ENCODE peak calls at places on chromosomes 1 and 21, in seven cellular contexts. O, K, H, E, L, Z and Q are unnamed samples.

GRCh38 chr1:63987014-63987630 is 213.3 kb downstream of the ROR1 start:
- DNase-seq in O (no peak), K (no peak), H (no peak), E (peak), L (no peak), Z (no peak), Q (no peak)

GRCh38 chr1:187655163-187655562 is 826.4 kb downstream of the PLA2G4A start:
- DNase-seq in O (no peak), K (no peak), H (no peak), E (no peak), L (no peak), Z (no peak), Q (no peak)

GRCh38 chr1:175422122-175422521 is 229.5 kb upstream of the KIAA0040 start:
- DNase-seq in O (no peak), K (no peak), H (no peak), E (no peak), L (no peak), Z (no peak), Q (no peak)

GRCh38 chr1:55018395-55018794 is 19.7 kb downstream of the BSND start:
- DNase-seq in O (no peak), K (no peak), H (no peak), E (no peak), L (no peak), Z (no peak), Q (no peak)

GRCh38 chr1:245007686-245008085 is 143.3 kb upstream of the HNRNPU start:
- DNase-seq in O (no peak), K (no peak), H (no peak), E (no peak), L (no peak), Z (no peak), Q (no peak)

GRCh38 chr1:246497331-246497915 is 9.7 kb downstream of the SMYD3 start:
- DNase-seq in O (peak), K (peak), H (no peak), E (peak), L (peak), Z (no peak), Q (peak)

GRCh38 chr1:31846484-31846883 is 30.7 kb upstream of the SPOCD1 start:
- DNase-seq in O (no peak), K (no peak), H (no peak), E (no peak), L (no peak), Z (no peak), Q (no peak)

GRCh38 chr1:208207388-208208131 is 36.6 kb downstream of the PLXNA2 start:
- DNase-seq in O (no peak), K (peak), H (no peak), E (peak), L (peak), Z (no peak), Q (peak)

GRCh38 chr1:61202854-61203603 is 120.7 kb downstream of the NFIA start:
- DNase-seq in O (no peak), K (no peak), H (no peak), E (peak), L (peak), Z (no peak), Q (no peak)

GRCh38 chr1:43525995-43526394 is 4.7 kb upstream of the PTPRF start:
- DNase-seq in O (no peak), K (no peak), H (no peak), E (peak), L (no peak), Z (no peak), Q (no peak)

GRCh38 chr1:26006710-26007109 is 8.8 kb upstream of the PAFAH2 start:
- DNase-seq in O (no peak), K (no peak), H (no peak), E (no peak), L (no peak), Z (no peak), Q (no peak)

GRCh38 chr1:153626929-153627796 is at the start of gene S100A13:
- DNase-seq in O (no peak), K (peak), H (no peak), E (peak), L (peak), Z (no peak), Q (no peak)

GRCh38 chr1:108533351-108534083 is 26.4 kb upstream of the EEIG2 start:
- DNase-seq in O (no peak), K (no peak), H (no peak), E (no peak), L (no peak), Z (no peak), Q (no peak)

GRCh38 chr1:58818075-58818474 is 34.2 kb upstream of the JUN start:
- DNase-seq in O (no peak), K (no peak), H (no peak), E (peak), L (peak), Z (no peak), Q (no peak)

GRCh38 chr1:161840363-161840762 is 74.2 kb downstream of the ATF6 start:
- DNase-seq in O (no peak), K (no peak), H (no peak), E (peak), L (no peak), Z (no peak), Q (no peak)

GRCh38 chr1:223248001-223248786 is 105.1 kb upstream of the TLR5 start:
- DNase-seq in O (peak), K (no peak), H (peak), E (no peak), L (no peak), Z (peak), Q (no peak)

GRCh38 chr1:203720253-203720652 is 44.7 kb upstream of the LAX1 start:
- DNase-seq in O (no peak), K (no peak), H (no peak), E (no peak), L (no peak), Z (no peak), Q (no peak)

GRCh38 chr1:161382214-161383019 is 14.7 kb upstream of the CFAP126 start:
- DNase-seq in O (no peak), K (peak), H (no peak), E (peak), L (no peak), Z (no peak), Q (peak)

GRCh38 chr1:42177551-42177981 is 13.0 kb upstream of the GUCA2A start:
- DNase-seq in O (no peak), K (peak), H (no peak), E (peak), L (peak), Z (no peak), Q (no peak)

GRCh38 chr21:31218830-31219608 is 125.0 kb downstream of the TIAM1 start:
- DNase-seq in O (no peak), K (no peak), H (no peak), E (peak), L (no peak), Z (no peak), Q (no peak)

GRCh38 chr1:246203180-246203579 is 303.9 kb downstream of the SMYD3 start:
- DNase-seq in O (no peak), K (no peak), H (no peak), E (no peak), L (no peak), Z (no peak), Q (no peak)

GRCh38 chr21:36479415-36480402 is at the start of gene CLDN14:
- DNase-seq in O (no peak), K (no peak), H (no peak), E (peak), L (no peak), Z (no peak), Q (no peak)

GRCh38 chr1:238628130-238628529 is 737.4 kb upstream of the ZP4 start:
- DNase-seq in O (no peak), K (no peak), H (no peak), E (no peak), L (no peak), Z (no peak), Q (no peak)

GRCh38 chr1:213988639-213989070 is 882 bp downstream of the PROX1 start:
- DNase-seq in O (no peak), K (no peak), H (no peak), E (no peak), L (no peak), Z (no peak), Q (no peak)

GRCh38 chr1:88061106-88061829 is 622.8 kb upstream of the PKN2 start:
- DNase-seq in O (no peak), K (peak), H (no peak), E (peak), L (peak), Z (no peak), Q (peak)

GRCh38 chr1:116724765-116725375 is 29.4 kb upstream of the CD2 start:
- DNase-seq in O (peak), K (peak), H (peak), E (peak), L (peak), Z (peak), Q (peak)

GRCh38 chr1:154435801-154436200 is 30.7 kb downstream of the IL6R start:
- DNase-seq in O (no peak), K (no peak), H (no peak), E (no peak), L (no peak), Z (no peak), Q (no peak)

GRCh38 chr1:61141288-61142044 is 59.1 kb downstream of the NFIA start:
- DNase-seq in O (no peak), K (no peak), H (no peak), E (peak), L (no peak), Z (no peak), Q (no peak)